ENCODE peak calls at places on chromosome 19, in five cellular contexts. One of them, this sample, is unnamed.

GRCh38 chr19:35346193-35347052 is 1.3 kb upstream of the FFAR1 start:
- DNase-seq in activated CD4-positive, alpha-beta T cell treated with anti-CD3 and anti-CD28 coated beads, Interleukin-2, amount 10 ng/mL, durations not matched to agents 24 days and 14 days: peak
- DNase-seq in DMS153: no peak
- DNase-seq in HEK293T: no peak
- DNase-seq in RCC 7860: no peak
- DNase-seq in this sample: no peak

GRCh38 chr19:48368942-48369341 is 4.8 kb downstream of the SYNGR4 start:
- DNase-seq in activated CD4-positive, alpha-beta T cell treated with anti-CD3 and anti-CD28 coated beads, Interleukin-2, amount 10 ng/mL, durations not matched to agents 24 days and 14 days: no peak
- DNase-seq in DMS153: no peak
- DNase-seq in HEK293T: no peak
- DNase-seq in RCC 7860: no peak
- DNase-seq in this sample: no peak

GRCh38 chr19:53881482-53882390 is at the start of gene PRKCG:
- DNase-seq in activated CD4-positive, alpha-beta T cell treated with anti-CD3 and anti-CD28 coated beads, Interleukin-2, amount 10 ng/mL, durations not matched to agents 24 days and 14 days: peak
- DNase-seq in DMS153: no peak
- DNase-seq in HEK293T: no peak
- DNase-seq in RCC 7860: no peak
- DNase-seq in this sample: no peak

GRCh38 chr19:7349231-7349591 is 474 bp downstream of the ARHGEF18 start:
- DNase-seq in activated CD4-positive, alpha-beta T cell treated with anti-CD3 and anti-CD28 coated beads, Interleukin-2, amount 10 ng/mL, durations not matched to agents 24 days and 14 days: no peak
- DNase-seq in DMS153: no peak
- DNase-seq in HEK293T: no peak
- DNase-seq in RCC 7860: no peak
- DNase-seq in this sample: no peak

GRCh38 chr19:11657307-11657706 is 60.0 kb downstream of the ZNF627 start:
- DNase-seq in activated CD4-positive, alpha-beta T cell treated with anti-CD3 and anti-CD28 coated beads, Interleukin-2, amount 10 ng/mL, durations not matched to agents 24 days and 14 days: no peak
- DNase-seq in DMS153: peak
- DNase-seq in HEK293T: no peak
- DNase-seq in RCC 7860: no peak
- DNase-seq in this sample: no peak

GRCh38 chr19:11971045-11971444 is 6.2 kb downstream of the ZNF763 start:
- DNase-seq in activated CD4-positive, alpha-beta T cell treated with anti-CD3 and anti-CD28 coated beads, Interleukin-2, amount 10 ng/mL, durations not matched to agents 24 days and 14 days: no peak
- DNase-seq in DMS153: no peak
- DNase-seq in HEK293T: no peak
- DNase-seq in RCC 7860: no peak
- DNase-seq in this sample: no peak

GRCh38 chr19:5916201-5916708 is 2.2 kb downstream of the CAPS start:
- DNase-seq in activated CD4-positive, alpha-beta T cell treated with anti-CD3 and anti-CD28 coated beads, Interleukin-2, amount 10 ng/mL, durations not matched to agents 24 days and 14 days: no peak
- DNase-seq in DMS153: no peak
- DNase-seq in HEK293T: no peak
- DNase-seq in RCC 7860: no peak
- DNase-seq in this sample: no peak

GRCh38 chr19:17522988-17523872 is 11.8 kb downstream of the PGLS start:
- DNase-seq in activated CD4-positive, alpha-beta T cell treated with anti-CD3 and anti-CD28 coated beads, Interleukin-2, amount 10 ng/mL, durations not matched to agents 24 days and 14 days: peak
- DNase-seq in DMS153: no peak
- DNase-seq in HEK293T: no peak
- DNase-seq in RCC 7860: no peak
- DNase-seq in this sample: no peak

GRCh38 chr19:33902802-33903488 is 106.3 kb downstream of the KCTD15 start:
- DNase-seq in activated CD4-positive, alpha-beta T cell treated with anti-CD3 and anti-CD28 coated beads, Interleukin-2, amount 10 ng/mL, durations not matched to agents 24 days and 14 days: no peak
- DNase-seq in DMS153: no peak
- DNase-seq in HEK293T: peak
- DNase-seq in RCC 7860: no peak
- DNase-seq in this sample: no peak

GRCh38 chr19:54871713-54872112 is 2.3 kb upstream of the FCAR start:
- DNase-seq in activated CD4-positive, alpha-beta T cell treated with anti-CD3 and anti-CD28 coated beads, Interleukin-2, amount 10 ng/mL, durations not matched to agents 24 days and 14 days: no peak
- DNase-seq in DMS153: no peak
- DNase-seq in HEK293T: no peak
- DNase-seq in RCC 7860: no peak
- DNase-seq in this sample: no peak

GRCh38 chr19:41893899-41894298 is 10.9 kb downstream of the ARHGEF1 start:
- DNase-seq in activated CD4-positive, alpha-beta T cell treated with anti-CD3 and anti-CD28 coated beads, Interleukin-2, amount 10 ng/mL, durations not matched to agents 24 days and 14 days: peak
- DNase-seq in DMS153: no peak
- DNase-seq in HEK293T: peak
- DNase-seq in RCC 7860: no peak
- DNase-seq in this sample: no peak

GRCh38 chr19:8552810-8553209 is 24.4 kb downstream of the MYO1F start:
- DNase-seq in activated CD4-positive, alpha-beta T cell treated with anti-CD3 and anti-CD28 coated beads, Interleukin-2, amount 10 ng/mL, durations not matched to agents 24 days and 14 days: no peak
- DNase-seq in DMS153: no peak
- DNase-seq in HEK293T: peak
- DNase-seq in RCC 7860: no peak
- DNase-seq in this sample: no peak

GRCh38 chr19:46726551-46726950 is 9.6 kb upstream of the PRKD2 start:
- DNase-seq in activated CD4-positive, alpha-beta T cell treated with anti-CD3 and anti-CD28 coated beads, Interleukin-2, amount 10 ng/mL, durations not matched to agents 24 days and 14 days: no peak
- DNase-seq in DMS153: no peak
- DNase-seq in HEK293T: no peak
- DNase-seq in RCC 7860: no peak
- DNase-seq in this sample: no peak

GRCh38 chr19:29628661-29629385 is 22.7 kb downstream of the POP4 start:
- DNase-seq in activated CD4-positive, alpha-beta T cell treated with anti-CD3 and anti-CD28 coated beads, Interleukin-2, amount 10 ng/mL, durations not matched to agents 24 days and 14 days: no peak
- DNase-seq in DMS153: no peak
- DNase-seq in HEK293T: no peak
- DNase-seq in RCC 7860: no peak
- DNase-seq in this sample: no peak